ENCODE peak calls at places on chromosome 19, in seven cellular contexts. G, N, T, A, C, U and Y are unnamed samples.

GRCh38 chr19:46721269-46722003 is 4.5 kb upstream of the PRKD2 start:
- DNase-seq in C (no peak), A (peak; percentile 59), T (no peak), G (no peak), U (peak; percentile 60), N (no peak), Y (peak; percentile 81)

GRCh38 chr19:53894736-53895135 is 12.7 kb downstream of the PRKCG start:
- DNase-seq in T (no peak), N (no peak), A (no peak), C (no peak), U (no peak), G (no peak), Y (peak; percentile 42)

GRCh38 chr19:14375582-14376291 is 5.5 kb upstream of the ADGRE5 start:
- DNase-seq in G (no peak), N (no peak), C (no peak), T (peak; percentile 37), A (no peak), U (no peak), Y (peak; percentile 87)

GRCh38 chr19:48810151-48810550 is 678 bp downstream of the BCAT2 start:
- DNase-seq in U (no peak), C (peak; percentile 7), N (peak; percentile 31), A (no peak), T (no peak), G (no peak), Y (no peak)

GRCh38 chr19:869245-870177 is 10.0 kb downstream of the CFD start:
- DNase-seq in U (no peak), N (no peak), T (peak; percentile 94), A (no peak), C (peak; percentile 81), G (no peak), Y (peak; percentile 100)

GRCh38 chr19:52464798-52465470 is 11.6 kb downstream of the ZNF578 start:
- DNase-seq in N (no peak), G (no peak), A (no peak), U (peak; percentile 30), T (no peak), C (peak; percentile 35), Y (no peak)

GRCh38 chr19:58054792-58055482 is 4.1 kb upstream of the ZNF135 start:
- DNase-seq in U (no peak), T (peak; percentile 6), C (no peak), N (peak; percentile 26), G (no peak), A (no peak), Y (peak; percentile 96)

GRCh38 chr19:42794751-42795150 is 29.3 kb upstream of the PSG8 start:
- DNase-seq in T (no peak), G (no peak), C (no peak), N (no peak), A (no peak), U (no peak), Y (no peak)

GRCh38 chr19:17686027-17686511 is 2.1 kb downstream of the UNC13A start:
- DNase-seq in A (no peak), T (no peak), G (no peak), C (no peak), N (no peak), U (no peak), Y (peak; percentile 69)

GRCh38 chr19:27822336-27822735 is 1390.6 kb downstream of the UQCRFS1 start:
- DNase-seq in U (no peak), T (peak; percentile 18), G (no peak), C (no peak), N (no peak), A (no peak), Y (no peak)

GRCh38 chr19:48102870-48103751 is 7.5 kb downstream of the PLA2G4C start:
- DNase-seq in A (no peak), G (peak; percentile 13), U (peak; percentile 71), C (peak; percentile 44), T (peak; percentile 52), N (peak; percentile 66), Y (peak; percentile 94)

GRCh38 chr19:50486823-50487515 is 10.3 kb upstream of the GARIN5A start:
- DNase-seq in G (peak; percentile 17), C (no peak), U (no peak), T (peak; percentile 11), N (no peak), A (peak; percentile 31), Y (no peak)

GRCh38 chr19:16031872-16032200 is 44.5 kb upstream of the TPM4 start:
- DNase-seq in U (no peak), A (no peak), G (no peak), C (no peak), N (no peak), T (no peak), Y (peak; percentile 53)

GRCh38 chr19:43561144-43561970 is 14.0 kb downstream of the XRCC1 start:
- DNase-seq in T (no peak), A (no peak), G (no peak), C (no peak), U (no peak), N (no peak), Y (peak; percentile 4)

GRCh38 chr19:53865918-53866696 is 1.6 kb upstream of the MYADM start:
- DNase-seq in N (peak; percentile 75), A (peak; percentile 96), C (peak; percentile 91), T (peak; percentile 85), U (peak; percentile 73), G (peak; percentile 61), Y (peak; percentile 90)

GRCh38 chr19:18488838-18489626 is 32.8 kb downstream of the ELL start:
- DNase-seq in U (peak; percentile 62), A (no peak), G (no peak), N (no peak), C (peak; percentile 77), T (no peak), Y (peak; percentile 83)

GRCh38 chr19:35345671-35346111 is 2.0 kb upstream of the FFAR1 start:
- DNase-seq in A (no peak), U (no peak), N (peak; percentile 58), C (no peak), T (no peak), G (no peak), Y (no peak)

GRCh38 chr19:54660967-54661366 is 1.8 kb upstream of the LILRB4 start:
- DNase-seq in A (no peak), G (no peak), C (no peak), T (no peak), U (no peak), N (peak; percentile 74), Y (no peak)

GRCh38 chr19:634975-635652 is 1.8 kb upstream of the POLRMT start:
- DNase-seq in T (no peak), N (no peak), A (no peak), G (no peak), C (no peak), U (no peak), Y (no peak)

GRCh38 chr19:47239610-47240296 is 8.8 kb upstream of the BBC3 start:
- DNase-seq in A (peak; percentile 83), T (peak; percentile 37), U (peak; percentile 53), C (peak; percentile 69), N (peak; percentile 52), G (no peak), Y (peak; percentile 96)

GRCh38 chr19:43468354-43469159 is 3.1 kb upstream of the LYPD3 start:
- DNase-seq in A (no peak), U (no peak), T (no peak), C (no peak), G (no peak), N (no peak), Y (peak; percentile 22)

GRCh38 chr19:45215391-45216191 is 29.6 kb downstream of the EXOC3L2 start:
- DNase-seq in C (peak; percentile 27), U (peak; percentile 60), N (peak; percentile 21), T (no peak), G (no peak), A (peak; percentile 75), Y (no peak)
- TF ChIP-seq CTCF in C (no peak), U (no peak), N (no peak), T (no peak), G (no peak), A (no peak), Y (no peak)

GRCh38 chr19:10872551-10873107 is 1.3 kb downstream of the CARM1 start:
- DNase-seq in N (no peak), A (no peak), U (no peak), G (no peak), T (no peak), C (no peak), Y (peak; percentile 65)

GRCh38 chr19:10868872-10869547 is 2.3 kb upstream of the CARM1 start:
- DNase-seq in A (no peak), N (no peak), G (no peak), T (no peak), C (no peak), U (no peak), Y (peak; percentile 18)

GRCh38 chr19:10870501-10870954 is 825 bp upstream of the CARM1 start:
- DNase-seq in N (no peak), U (no peak), G (no peak), T (no peak), C (no peak), A (no peak), Y (no peak)

GRCh38 chr19:10871711-10872550 is 578 bp downstream of the CARM1 start:
- DNase-seq in C (peak; percentile 70), A (peak; percentile 91), U (peak; percentile 36), G (peak; percentile 19), T (no peak), N (no peak), Y (peak; percentile 94)

GRCh38 chr19:10870955-10871603 is at the start of gene CARM1:
- DNase-seq in G (peak; percentile 99), A (peak; percentile 100), N (peak; percentile 100), U (peak; percentile 100), T (peak; percentile 98), C (peak; percentile 99), Y (peak; percentile 100)
- TF ChIP-seq CTCF in G (peak; percentile 34), A (peak; percentile 42), N (peak; percentile 99), U (peak; percentile 68), T (peak; percentile 37), C (peak; percentile 66), Y (peak; percentile 43)

DNA sequence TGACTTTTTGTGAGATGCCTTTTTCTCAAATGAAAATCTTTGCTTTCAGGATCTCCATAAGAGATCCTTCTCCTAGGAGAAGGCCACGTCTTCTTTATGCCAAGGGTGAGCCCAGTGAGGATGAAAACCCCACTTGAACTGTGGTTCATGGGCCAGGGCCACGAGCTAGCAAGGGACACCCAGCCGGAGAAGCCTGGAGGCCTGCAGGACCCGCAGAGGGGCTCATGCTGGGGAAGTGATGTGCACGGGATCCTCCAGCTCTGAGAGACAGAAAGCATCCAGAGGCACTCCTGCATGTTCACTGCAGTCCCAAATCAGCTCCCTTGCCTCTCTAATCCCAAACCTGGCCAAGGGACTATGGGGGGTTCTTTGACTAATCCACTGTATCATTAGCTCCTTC is 168.9 kb downstream of the UQCRFS1 start:
- DNase-seq in G (no peak), A (no peak), T (no peak), C (no peak), N (no peak), U (no peak), Y (no peak)
- TF ChIP-seq CTCF in G (no peak), A (no peak), T (no peak), C (no peak), N (no peak), U (no peak), Y (no peak)

GRCh38 chr19:3320853-3321252 is 45.5 kb upstream of the NFIC start:
- DNase-seq in T (no peak), U (no peak), C (no peak), N (no peak), A (no peak), G (no peak), Y (no peak)

GRCh38 chr19:3319643-3320353 is 46.6 kb upstream of the NFIC start:
- DNase-seq in C (no peak), A (peak; percentile 35), U (no peak), N (no peak), T (peak; percentile 41), G (no peak), Y (peak; percentile 97)

GRCh38 chr19:3321696-3322095 is 44.7 kb upstream of the NFIC start:
- DNase-seq in U (no peak), G (no peak), N (no peak), A (no peak), C (no peak), T (no peak), Y (peak; percentile 76)

GRCh38 chr19:3322199-3322978 is 44.0 kb upstream of the NFIC start:
- DNase-seq in T (no peak), A (no peak), G (no peak), U (no peak), C (no peak), N (no peak), Y (no peak)

GRCh38 chr19:3320354-3320670 is 46.1 kb upstream of the NFIC start:
- DNase-seq in T (no peak), A (peak; percentile 68), U (no peak), G (no peak), N (no peak), C (no peak), Y (peak; percentile 64)
- TF ChIP-seq CTCF in T (no peak), A (no peak), U (no peak), G (no peak), N (no peak), C (no peak), Y (no peak)